ENCODE peak calls at places on chromosomes 13 and 19, in nine cellular contexts. C is uterus, P is foreskin fibroblast, F is bronchial epithelial cell, B is tibial artery, O is IMR-90, Y is osteocyte, Q is AG04450, E is fibroblast of lung. X is an unnamed sample.

GRCh38 chr13:108786578-108787100 is 157.2 kb downstream of the MYO16 start:
- DNase-seq in C (no peak), P (no peak), F (no peak), B (no peak), O (no peak), Y (no peak), Q (no peak), E (no peak), X (no peak)

GRCh38 chr13:95033890-95034289 is 267.4 kb downstream of the ABCC4 start:
- DNase-seq in C (no peak), P (no peak), F (no peak), B (no peak), O (no peak), Y (no peak), Q (no peak), E (no peak), X (no peak)

GRCh38 chr19:1952635-1953034 is 11.7 kb downstream of the CSNK1G2 start:
- DNase-seq in C (no peak), P (no peak), F (no peak), B (no peak), O (no peak), Y (no peak), Q (no peak), E (no peak), X (no peak)

GRCh38 chr13:19664481-19665230 is 31.2 kb downstream of the MPHOSPH8 start:
- DNase-seq in C (no peak), P (no peak), F (no peak), B (no peak), O (no peak), Y (no peak), Q (no peak), E (no peak), X (no peak)

GRCh38 chr13:41746259-41746658 is 214.7 kb downstream of the VWA8 start:
- DNase-seq in C (no peak), P (peak), F (peak), B (no peak), O (peak), Y (no peak), Q (peak), E (peak), X (peak)

GRCh38 chr19:15015946-15016542 is 33.2 kb upstream of the CASP14 start:
- DNase-seq in C (no peak), P (no peak), F (no peak), B (no peak), O (no peak), Y (no peak), Q (no peak), E (peak), X (no peak)

GRCh38 chr19:3178973-3179738 is 587 bp downstream of the S1PR4 start:
- DNase-seq in C (no peak), P (no peak), F (no peak), B (no peak), O (no peak), Y (no peak), Q (no peak), E (no peak), X (no peak)

GRCh38 chr13:92461402-92461801 is 765.2 kb upstream of the GPC6 start:
- DNase-seq in C (no peak), P (no peak), F (no peak), B (no peak), O (no peak), Y (no peak), Q (no peak), E (no peak), X (no peak)

GRCh38 chr13:60009300-60010248 is 154.2 kb downstream of the DIAPH3 start:
- DNase-seq in C (no peak), P (no peak), F (peak), B (no peak), O (no peak), Y (no peak), Q (no peak), E (no peak), X (no peak)

GRCh38 chr13:75541287-75541686 is 3.6 kb upstream of the COMMD6 start:
- DNase-seq in C (no peak), P (no peak), F (no peak), B (no peak), O (peak), Y (no peak), Q (no peak), E (no peak), X (peak)

GRCh38 chr19:48648134-48648533 is 2.1 kb upstream of the CA11 start:
- DNase-seq in C (no peak), P (no peak), F (no peak), B (no peak), O (no peak), Y (no peak), Q (no peak), E (no peak), X (no peak)

GRCh38 chr13:100269837-100270236 is 180.9 kb downstream of the PCCA start:
- DNase-seq in C (peak), P (peak), F (peak), B (peak), O (peak), Y (no peak), Q (peak), E (peak), X (peak)

GRCh38 chr19:48480151-48480475 is 10.9 kb downstream of the CYTH2 start:
- DNase-seq in C (peak), P (peak), F (no peak), B (peak), O (no peak), Y (no peak), Q (no peak), E (no peak), X (no peak)

DNA sequence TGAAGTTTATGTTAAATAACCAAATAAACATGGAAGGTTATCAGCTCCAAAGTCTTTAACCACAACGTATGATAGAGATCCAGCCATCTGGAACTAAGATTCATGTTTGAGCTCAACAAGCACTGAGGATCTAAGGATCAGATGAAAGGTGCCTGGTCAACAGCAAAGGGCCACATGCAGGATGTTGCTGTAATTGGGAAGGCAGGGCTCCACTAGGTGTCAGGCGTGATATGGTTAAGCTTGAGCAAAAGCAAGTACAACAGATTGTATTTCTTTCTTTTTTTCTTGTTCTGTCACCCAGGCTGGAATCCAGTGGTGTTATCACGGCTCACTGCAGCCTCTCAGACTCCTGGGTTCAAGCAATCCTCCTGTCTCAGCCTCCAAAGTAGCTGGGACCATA is 12.0 kb downstream of the EBPL start:
- DNase-seq in C (no peak), P (no peak), F (no peak), B (no peak), O (peak), Y (no peak), Q (no peak), E (peak), X (no peak)
- TF ChIP-seq CTCF in C (no peak), P (peak), F (peak), B (no peak), O (peak), Y (peak), Q (peak), E (peak), X (no peak)

GRCh38 chr19:51441410-51442390 is 16.6 kb downstream of the SIGLEC8 start:
- DNase-seq in C (no peak), P (no peak), F (no peak), B (no peak), O (no peak), Y (no peak), Q (no peak), E (no peak), X (no peak)

GRCh38 chr19:51440052-51440451 is 18.2 kb downstream of the SIGLEC8 start:
- DNase-seq in C (no peak), P (no peak), F (no peak), B (no peak), O (no peak), Y (no peak), Q (no peak), E (no peak), X (no peak)

GRCh38 chr19:51440846-51441409 is 17.3 kb downstream of the SIGLEC8 start:
- DNase-seq in C (no peak), P (no peak), F (no peak), B (no peak), O (no peak), Y (no peak), Q (no peak), E (no peak), X (peak)

GRCh38 chr19:51433092-51433491 is 15.7 kb upstream of the SIGLEC10 start:
- DNase-seq in C (no peak), P (no peak), F (no peak), B (no peak), O (no peak), Y (no peak), Q (no peak), E (no peak), X (no peak)

DNA sequence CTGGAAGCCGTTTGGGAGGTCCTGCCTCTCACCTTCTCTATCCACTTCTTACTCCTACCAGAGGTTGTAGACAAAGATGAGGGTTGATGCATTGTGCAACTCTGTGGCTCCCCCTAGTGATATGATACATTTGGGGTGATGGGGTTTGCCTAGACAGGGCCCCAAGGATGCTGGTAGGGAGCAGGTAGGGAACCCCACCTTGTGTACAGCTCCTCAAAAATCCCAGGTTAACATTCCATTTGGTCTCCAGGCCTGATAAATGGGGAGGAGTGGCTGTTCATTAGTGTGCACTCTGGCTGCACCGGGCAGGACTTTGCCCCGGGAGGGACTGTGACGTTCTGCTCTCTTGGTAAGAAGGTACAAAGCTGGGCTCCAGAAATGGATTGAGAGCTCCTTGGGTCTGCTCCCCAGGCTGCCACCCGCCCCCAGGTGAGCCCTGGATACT is 19.2 kb downstream of the SIGLEC8 start:
- DNase-seq in C (no peak), P (no peak), F (peak), B (no peak), O (no peak), Y (no peak), Q (no peak), E (no peak), X (peak)
- TF ChIP-seq CTCF in C (peak), P (peak), F (no peak), B (peak), O (peak), Y (peak), Q (peak), E (peak), X (peak)

GRCh38 chr19:16066611-16067104 is 9.6 kb upstream of the TPM4 start:
- DNase-seq in C (peak), P (peak), F (peak), B (peak), O (peak), Y (no peak), Q (no peak), E (peak), X (peak)
- TF ChIP-seq CTCF in C (no peak), P (no peak), F (peak), B (peak), O (peak), Y (no peak), Q (peak), E (peak), X (peak)

GRCh38 chr13:69324109-69324886 is 783.3 kb upstream of the ATXN8OS start:
- DNase-seq in C (no peak), P (no peak), F (peak), B (no peak), O (no peak), Y (no peak), Q (no peak), E (peak), X (no peak)
- TF ChIP-seq CTCF in C (no peak), P (no peak), F (no peak), B (no peak), O (no peak), Y (peak), Q (no peak), E (no peak), X (no peak)

GRCh38 chr19:57389730-57390598 is at the start of gene ZNF548:
- DNase-seq in C (peak), P (peak), F (peak), B (peak), O (peak), Y (peak), Q (peak), E (peak), X (peak)
- TF ChIP-seq CTCF in C (peak), P (no peak), F (peak), B (peak), O (peak), Y (peak), Q (peak), E (peak), X (peak)

GRCh38 chr19:4354282-4354681 is 10.9 kb downstream of the MPND start:
- DNase-seq in C (no peak), P (no peak), F (no peak), B (no peak), O (no peak), Y (no peak), Q (no peak), E (no peak), X (no peak)

GRCh38 chr19:4352701-4353121 is 9.3 kb downstream of the MPND start:
- DNase-seq in C (peak), P (no peak), F (peak), B (peak), O (peak), Y (peak), Q (no peak), E (peak), X (peak)

GRCh38 chr19:4357921-4358326 is 14.6 kb downstream of the MPND start:
- DNase-seq in C (no peak), P (no peak), F (no peak), B (peak), O (no peak), Y (no peak), Q (no peak), E (no peak), X (no peak)

GRCh38 chr19:4357095-4357797 is 13.9 kb downstream of the MPND start:
- DNase-seq in C (no peak), P (no peak), F (no peak), B (peak), O (no peak), Y (peak), Q (no peak), E (no peak), X (no peak)

DNA sequence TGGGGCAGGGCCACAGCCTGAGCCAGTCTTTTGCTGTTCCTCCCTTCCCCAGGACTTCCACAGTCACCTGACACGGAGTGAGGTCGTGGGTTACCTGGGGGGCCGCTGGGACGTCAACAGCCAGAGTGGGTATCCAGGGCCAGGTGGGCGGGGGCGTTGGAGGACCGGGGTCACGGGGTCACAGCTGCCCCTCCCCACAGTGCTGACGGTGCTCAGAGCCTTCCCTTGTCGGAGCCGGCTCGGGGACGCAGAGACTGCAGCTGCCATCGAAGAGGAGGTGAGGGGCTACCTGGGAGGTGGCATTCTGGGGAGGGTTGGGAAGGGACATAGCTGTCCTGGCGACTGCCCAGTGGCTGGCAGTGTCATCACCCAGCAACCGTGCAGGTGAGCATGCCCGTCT is 11.5 kb downstream of the MPND start:
- DNase-seq in C (no peak), P (no peak), F (no peak), B (no peak), O (no peak), Y (peak), Q (no peak), E (no peak), X (no peak)
- TF ChIP-seq CTCF in C (no peak), P (no peak), F (no peak), B (no peak), O (no peak), Y (no peak), Q (no peak), E (no peak), X (no peak)

GRCh38 chr19:51708811-51709210 is 15.0 kb downstream of the HAS1 start:
- DNase-seq in C (no peak), P (no peak), F (no peak), B (no peak), O (no peak), Y (no peak), Q (no peak), E (no peak), X (no peak)
- TF ChIP-seq CTCF in C (no peak), P (no peak), F (no peak), B (no peak), O (no peak), Y (no peak), Q (no peak), E (no peak), X (no peak)

X was measured in HFFc6.